ENCODE peak calls at places on chromosomes 2 and 18, in four cellular contexts. One of them, this sample, is unnamed.
A peak's percentile ranks its signal among the peaks of the same experiment; 100 is the strongest.

GRCh38 chr2:41791523-41791922 is 256.3 kb upstream of the PKDCC start:
- DNase-seq in PC-3: peak; percentile 48
- DNase-seq in heart right ventricle: no peak
- DNase-seq in kidney: no peak
- DNase-seq in this sample: no peak

GRCh38 chr2:54954705-54955357 is 95.4 kb downstream of the RTN4 start:
- DNase-seq in PC-3: no peak
- DNase-seq in heart right ventricle: no peak
- DNase-seq in kidney: no peak
- DNase-seq in this sample: no peak

GRCh38 chr2:216858312-216858711 is 1.6 kb downstream of the TNP1 start:
- DNase-seq in PC-3: no peak
- DNase-seq in heart right ventricle: no peak
- DNase-seq in kidney: no peak
- DNase-seq in this sample: no peak

GRCh38 chr2:181178823-181179412 is 198.5 kb downstream of the UBE2E3 start:
- DNase-seq in PC-3: peak; percentile 45
- DNase-seq in heart right ventricle: no peak
- DNase-seq in kidney: no peak
- DNase-seq in this sample: no peak

GRCh38 chr18:13279181-13280065 is 60.9 kb downstream of the LDLRAD4 start:
- DNase-seq in PC-3: no peak
- DNase-seq in heart right ventricle: no peak
- DNase-seq in kidney: no peak
- DNase-seq in this sample: no peak

GRCh38 chr18:57427429-57428181 is 7.6 kb upstream of the ONECUT2 start:
- DNase-seq in PC-3: no peak
- DNase-seq in heart right ventricle: no peak
- DNase-seq in kidney: peak; percentile 68
- DNase-seq in this sample: no peak

GRCh38 chr18:50128506-50129271 is 66.3 kb downstream of the MYO5B start:
- DNase-seq in PC-3: no peak
- DNase-seq in heart right ventricle: no peak
- DNase-seq in kidney: no peak
- DNase-seq in this sample: no peak

GRCh38 chr18:3603460-3604259 is 153.7 kb downstream of the TGIF1 start:
- DNase-seq in PC-3: peak; percentile 94
- DNase-seq in heart right ventricle: no peak
- DNase-seq in kidney: no peak
- DNase-seq in this sample: no peak

GRCh38 chr2:54763636-54764291 is 40.3 kb downstream of the EML6 start:
- DNase-seq in PC-3: no peak
- DNase-seq in heart right ventricle: no peak
- DNase-seq in kidney: no peak
- DNase-seq in this sample: no peak

GRCh38 chr2:25539141-25539540 is 134.2 kb downstream of the DTNB start:
- DNase-seq in PC-3: no peak
- DNase-seq in heart right ventricle: no peak
- DNase-seq in kidney: no peak
- DNase-seq in this sample: no peak

GRCh38 chr2:163601377-163601776 is 134.4 kb downstream of the FIGN start:
- DNase-seq in PC-3: no peak
- DNase-seq in heart right ventricle: no peak
- DNase-seq in kidney: no peak
- DNase-seq in this sample: no peak

GRCh38 chr18:46250812-46251173 is 146.6 kb downstream of the HAUS1 start:
- DNase-seq in PC-3: no peak
- DNase-seq in heart right ventricle: no peak
- DNase-seq in kidney: no peak
- DNase-seq in this sample: no peak

GRCh38 chr2:228657807-228658402 is 476.4 kb upstream of the SPHKAP start:
- DNase-seq in PC-3: peak; percentile 76
- DNase-seq in heart right ventricle: no peak
- DNase-seq in kidney: no peak
- DNase-seq in this sample: no peak

GRCh38 chr18:63832470-63832869 is 55.0 kb upstream of the SERPINB2 start:
- DNase-seq in PC-3: peak; percentile 96
- DNase-seq in heart right ventricle: no peak
- DNase-seq in kidney: no peak
- DNase-seq in this sample: no peak

GRCh38 chr18:627211-627610 is 30.2 kb upstream of the TYMS start:
- DNase-seq in PC-3: no peak
- DNase-seq in heart right ventricle: no peak
- DNase-seq in kidney: no peak
- DNase-seq in this sample: no peak

GRCh38 chr2:66446924-66447323 is 12.0 kb downstream of the MEIS1 start:
- DNase-seq in PC-3: no peak
- DNase-seq in heart right ventricle: no peak
- DNase-seq in kidney: no peak
- DNase-seq in this sample: no peak

GRCh38 chr2:70091816-70092215 is 4.5 kb downstream of the PCBP1 start:
- DNase-seq in PC-3: no peak
- DNase-seq in heart right ventricle: no peak
- DNase-seq in kidney: no peak
- DNase-seq in this sample: no peak

GRCh38 chr2:70089220-70089945 is 2.1 kb downstream of the PCBP1 start:
- DNase-seq in PC-3: peak; percentile 23
- DNase-seq in heart right ventricle: no peak
- DNase-seq in kidney: no peak
- DNase-seq in this sample: no peak

GRCh38 chr2:70091364-70091763 is 4.1 kb downstream of the PCBP1 start:
- DNase-seq in PC-3: no peak
- DNase-seq in heart right ventricle: no peak
- DNase-seq in kidney: no peak
- DNase-seq in this sample: no peak

GRCh38 chr2:70089946-70090523 is 2.8 kb downstream of the PCBP1 start:
- DNase-seq in PC-3: no peak
- DNase-seq in heart right ventricle: no peak
- DNase-seq in kidney: no peak
- DNase-seq in this sample: no peak

DNA sequence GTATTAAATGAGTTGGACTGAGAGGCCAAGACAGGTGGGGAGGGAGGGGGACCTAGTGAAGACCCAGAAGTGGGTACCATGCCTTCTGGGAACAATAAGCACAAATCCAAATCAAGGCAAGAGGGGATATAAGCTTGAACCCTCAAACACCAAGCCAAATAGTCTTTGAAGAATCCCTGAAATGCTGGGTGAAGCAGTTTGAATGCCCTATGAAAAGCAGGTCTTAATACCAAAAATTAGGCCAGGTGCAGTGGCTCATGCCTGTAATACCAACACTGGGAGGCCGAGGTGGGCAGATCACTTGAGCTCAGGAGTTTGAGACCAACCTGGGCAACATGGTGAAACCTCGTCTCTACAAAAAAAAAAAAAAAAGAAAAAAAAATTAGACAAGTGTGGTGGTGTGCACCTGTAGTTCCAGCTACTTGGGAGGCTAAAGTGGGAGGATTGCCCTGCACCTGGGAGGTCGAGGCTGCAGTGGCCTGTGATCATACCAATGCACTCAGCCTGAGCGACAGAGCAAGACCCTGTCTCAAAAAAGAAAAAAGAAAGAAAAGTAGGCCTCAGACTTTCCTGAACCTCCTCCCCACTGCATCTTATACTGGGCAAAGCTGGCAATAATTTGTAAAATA is 3.5 kb downstream of the PCBP1 start:
- DNase-seq in PC-3: no peak
- DNase-seq in heart right ventricle: no peak
- DNase-seq in kidney: no peak
- DNase-seq in this sample: no peak
- H3K27ac ChIP-seq in PC-3: no peak overlapping the region
- H3K27ac ChIP-seq in heart right ventricle: no peak overlapping the region
- H3K27ac ChIP-seq in kidney: no peak overlapping the region
- H3K27ac ChIP-seq in this sample: peak overlapping the region; percentile 53

GRCh38 chr2:64359176-64359891 is 94.6 kb upstream of the LGALSL start:
- DNase-seq in PC-3: no peak
- DNase-seq in heart right ventricle: no peak
- DNase-seq in kidney: no peak
- DNase-seq in this sample: no peak
- H3K27ac ChIP-seq in PC-3: peak overlapping the region; percentile 91
- H3K27ac ChIP-seq in heart right ventricle: no peak overlapping the region
- H3K27ac ChIP-seq in kidney: no peak overlapping the region
- H3K27ac ChIP-seq in this sample: peak overlapping the region; percentile 74

DNA sequence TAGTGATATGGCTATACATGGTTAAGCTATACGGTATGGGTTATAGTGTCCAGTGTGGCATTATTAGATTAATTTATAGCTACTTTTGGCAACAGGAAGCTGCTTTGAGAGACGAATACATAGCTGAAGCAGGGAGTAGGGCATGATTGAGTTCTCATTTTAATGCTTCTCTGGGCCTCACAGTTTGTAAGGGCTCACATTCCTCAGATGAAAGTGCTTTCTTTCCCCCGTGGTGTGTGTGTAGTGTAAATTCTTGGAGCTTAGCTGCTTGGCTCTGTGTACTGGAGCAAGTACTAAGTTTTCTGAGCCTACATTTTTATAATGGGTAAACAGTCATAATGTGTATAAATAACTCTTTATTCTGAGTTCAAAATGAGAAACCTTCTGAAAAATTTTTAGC is 173.7 kb downstream of the PTPRM start:
- DNase-seq in PC-3: no peak
- DNase-seq in heart right ventricle: no peak
- DNase-seq in kidney: no peak
- DNase-seq in this sample: no peak
- H3K27ac ChIP-seq in PC-3: no peak overlapping the region
- H3K27ac ChIP-seq in heart right ventricle: peak overlapping the region; percentile 3
- H3K27ac ChIP-seq in kidney: peak overlapping the region; percentile 8
- H3K27ac ChIP-seq in this sample: peak overlapping the region; percentile 0

GRCh38 chr2:43944915-43945314 is 50.9 kb downstream of the LRPPRC start:
- DNase-seq in PC-3: no peak
- DNase-seq in heart right ventricle: no peak
- DNase-seq in kidney: no peak
- DNase-seq in this sample: no peak
- H3K27ac ChIP-seq in PC-3: no peak overlapping the region
- H3K27ac ChIP-seq in heart right ventricle: no peak overlapping the region
- H3K27ac ChIP-seq in kidney: no peak overlapping the region
- H3K27ac ChIP-seq in this sample: no peak overlapping the region

GRCh38 chr2:218881744-218882462 is 1.3 kb downstream of the WNT10A start:
- DNase-seq in PC-3: no peak
- DNase-seq in heart right ventricle: no peak
- DNase-seq in kidney: peak; percentile 58
- DNase-seq in this sample: no peak

GRCh38 chr2:218878486-218878885 is 2.2 kb upstream of the WNT10A start:
- DNase-seq in PC-3: no peak
- DNase-seq in heart right ventricle: no peak
- DNase-seq in kidney: peak; percentile 9
- DNase-seq in this sample: no peak

GRCh38 chr2:218878941-218879761 is 1.5 kb upstream of the WNT10A start:
- DNase-seq in PC-3: no peak
- DNase-seq in heart right ventricle: no peak
- DNase-seq in kidney: peak; percentile 59
- DNase-seq in this sample: no peak

GRCh38 chr2:218880749-218881594 is at the start of gene WNT10A:
- DNase-seq in PC-3: no peak
- DNase-seq in heart right ventricle: no peak
- DNase-seq in kidney: peak; percentile 63
- DNase-seq in this sample: no peak

DNA sequence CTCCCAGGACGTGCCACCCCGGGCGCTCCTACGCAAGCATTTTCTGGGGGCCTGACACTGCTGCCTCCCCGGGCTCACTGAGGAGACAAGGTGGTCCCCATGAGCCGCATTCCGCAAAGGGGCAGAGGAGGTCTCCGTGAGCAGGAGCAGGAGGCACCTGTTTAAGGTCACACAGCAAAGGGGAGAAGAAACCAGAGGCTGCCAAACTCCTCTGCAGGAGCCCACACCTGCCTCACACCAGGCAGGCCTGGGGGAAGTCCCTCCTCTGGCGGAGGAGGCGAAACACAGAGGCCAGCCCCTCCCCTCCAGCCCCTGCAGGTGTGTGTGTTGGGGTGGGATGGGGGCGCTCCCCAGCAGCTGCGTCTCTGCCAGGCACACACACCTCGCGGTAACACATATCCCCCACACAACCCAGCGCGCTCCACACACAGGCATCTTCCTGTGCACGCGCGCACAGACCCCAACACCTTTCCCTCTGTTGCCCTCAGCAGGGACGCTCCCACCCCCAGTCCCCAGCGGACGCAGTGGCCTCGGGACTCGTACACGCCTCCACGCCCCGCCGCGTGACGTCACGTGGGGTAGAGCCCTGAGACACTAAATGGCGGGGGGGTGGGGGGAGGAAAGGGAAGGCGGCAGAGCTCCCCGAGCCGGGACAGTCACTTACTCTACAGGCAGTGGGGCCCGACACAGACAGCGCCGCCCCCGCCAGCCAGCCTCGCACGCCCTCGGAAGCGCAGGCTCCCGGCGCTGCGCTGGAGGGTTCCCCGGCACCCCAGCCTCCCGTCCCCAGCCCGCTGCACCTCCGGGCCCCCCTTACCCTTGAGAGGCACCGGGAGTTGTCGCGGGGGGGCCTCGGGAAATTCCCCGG is 537 bp upstream of the WNT10A start:
- DNase-seq in PC-3: no peak
- DNase-seq in heart right ventricle: no peak
- DNase-seq in kidney: peak; percentile 95
- DNase-seq in this sample: no peak
- H3K27ac ChIP-seq in PC-3: no peak overlapping the region
- H3K27ac ChIP-seq in heart right ventricle: no peak overlapping the region
- H3K27ac ChIP-seq in kidney: no peak overlapping the region
- H3K27ac ChIP-seq in this sample: no peak overlapping the region

GRCh38 chr2:9335322-9335754 is 88.0 kb downstream of the ITGB1BP1 start:
- DNase-seq in PC-3: no peak
- DNase-seq in heart right ventricle: no peak
- DNase-seq in kidney: no peak
- DNase-seq in this sample: no peak

GRCh38 chr2:9337901-9338300 is 85.4 kb downstream of the ITGB1BP1 start:
- DNase-seq in PC-3: no peak
- DNase-seq in heart right ventricle: no peak
- DNase-seq in kidney: no peak
- DNase-seq in this sample: no peak

GRCh38 chr2:9336534-9337354 is 86.6 kb downstream of the ITGB1BP1 start:
- DNase-seq in PC-3: peak; percentile 98
- DNase-seq in heart right ventricle: no peak
- DNase-seq in kidney: no peak
- DNase-seq in this sample: no peak

GRCh38 chr2:9334722-9335121 is 88.6 kb downstream of the ITGB1BP1 start:
- DNase-seq in PC-3: no peak
- DNase-seq in heart right ventricle: no peak
- DNase-seq in kidney: no peak
- DNase-seq in this sample: no peak

DNA sequence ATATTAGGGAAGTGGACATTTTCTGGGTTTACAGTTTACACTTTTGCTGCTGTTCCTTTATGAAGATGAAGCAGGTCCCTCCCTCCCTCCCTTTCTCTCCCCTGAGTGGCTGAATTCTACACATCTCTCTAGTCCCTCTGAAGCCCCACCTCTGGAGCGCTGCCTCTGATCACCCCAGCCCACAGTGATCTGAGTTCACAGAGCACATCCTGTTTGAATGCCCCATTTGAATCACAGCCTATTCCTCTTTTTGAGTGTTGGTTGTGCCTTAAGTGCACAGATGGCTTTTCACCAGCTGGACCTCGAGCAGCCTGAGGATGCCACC is 87.2 kb downstream of the ITGB1BP1 start:
- DNase-seq in PC-3: no peak
- DNase-seq in heart right ventricle: no peak
- DNase-seq in kidney: no peak
- DNase-seq in this sample: no peak
- H3K27ac ChIP-seq in PC-3: peak overlapping the region; percentile 54
- H3K27ac ChIP-seq in heart right ventricle: no peak overlapping the region
- H3K27ac ChIP-seq in kidney: peak overlapping the region; percentile 59
- H3K27ac ChIP-seq in this sample: no peak overlapping the region

GRCh38 chr2:101518470-101519172 is 43.7 kb upstream of the RFX8 start:
- DNase-seq in PC-3: peak; percentile 94
- DNase-seq in heart right ventricle: peak; percentile 39
- DNase-seq in kidney: peak; percentile 70
- DNase-seq in this sample: no peak
- H3K27ac ChIP-seq in PC-3: peak overlapping the region; percentile 100
- H3K27ac ChIP-seq in heart right ventricle: no peak overlapping the region
- H3K27ac ChIP-seq in kidney: peak overlapping the region; percentile 1
- H3K27ac ChIP-seq in this sample: no peak overlapping the region